ENCODE peak calls at places on chromosomes 2 and 18, in nine cellular contexts. N, P, A, B, O, S, Z, D and Q are unnamed samples.

GRCh38 chr2:189511935-189512334 is 68.7 kb downstream of the SLC40A1 start:
- DNase-seq in N (no peak), P (no peak), A (no peak), B (no peak), O (no peak), S (no peak), Z (no peak), D (no peak), Q (no peak)

GRCh38 chr18:32086866-32087265 is 4.8 kb upstream of the RNF138 start:
- DNase-seq in N (no peak), P (no peak), A (peak), B (no peak), O (no peak), S (no peak), Z (no peak), D (no peak), Q (no peak)

GRCh38 chr2:120275617-120276400 is 23.2 kb downstream of the RALB start:
- DNase-seq in N (no peak), P (no peak), A (no peak), B (no peak), O (no peak), S (no peak), Z (no peak), D (no peak), Q (no peak)

GRCh38 chr18:9825571-9826073 is 60.2 kb upstream of the TXNDC2 start:
- DNase-seq in N (no peak), P (no peak), A (peak), B (peak), O (peak), S (no peak), Z (no peak), D (peak), Q (peak)

GRCh38 chr18:51234117-51235010 is 36.9 kb upstream of the MEX3C start:
- DNase-seq in N (no peak), P (no peak), A (no peak), B (no peak), O (no peak), S (no peak), Z (no peak), D (peak), Q (no peak)

GRCh38 chr18:76522104-76522503 is 27.1 kb upstream of the ZNF516 start:
- DNase-seq in N (peak), P (no peak), A (no peak), B (no peak), O (no peak), S (no peak), Z (peak), D (no peak), Q (no peak)

GRCh38 chr2:207983654-207984053 is 41.7 kb downstream of the PLEKHM3 start:
- DNase-seq in N (no peak), P (no peak), A (no peak), B (no peak), O (no peak), S (no peak), Z (no peak), D (no peak), Q (no peak)

GRCh38 chr18:79585395-79586370 is 93.9 kb upstream of the CTDP1 start:
- DNase-seq in N (peak), P (no peak), A (no peak), B (no peak), O (no peak), S (no peak), Z (no peak), D (no peak), Q (no peak)

GRCh38 chr2:127149384-127149783 is 42.4 kb upstream of the BIN1 start:
- DNase-seq in N (no peak), P (no peak), A (peak), B (no peak), O (peak), S (no peak), Z (no peak), D (peak), Q (peak)

GRCh38 chr2:229488232-229488631 is 217.1 kb upstream of the PID1 start:
- DNase-seq in N (no peak), P (no peak), A (no peak), B (no peak), O (no peak), S (no peak), Z (no peak), D (no peak), Q (no peak)

GRCh38 chr2:206083602-206084467 is 2.1 kb downstream of the INO80D start:
- DNase-seq in N (no peak), P (no peak), A (no peak), B (no peak), O (no peak), S (no peak), Z (peak), D (peak), Q (no peak)

GRCh38 chr2:108455571-108455970 is 6.6 kb downstream of the GCC2 start:
- DNase-seq in N (no peak), P (no peak), A (no peak), B (no peak), O (no peak), S (no peak), Z (no peak), D (no peak), Q (no peak)

GRCh38 chr2:88170472-88170892 is 336 bp downstream of the THNSL2 start:
- DNase-seq in N (no peak), P (no peak), A (no peak), B (no peak), O (no peak), S (no peak), Z (peak), D (peak), Q (no peak)

GRCh38 chr2:113181491-113182051 is 7.8 kb downstream of the PSD4 start:
- DNase-seq in N (no peak), P (no peak), A (no peak), B (no peak), O (no peak), S (no peak), Z (no peak), D (no peak), Q (no peak)

GRCh38 chr2:105328281-105329196 is 996 bp downstream of the TGFBRAP1 start:
- DNase-seq in N (no peak), P (no peak), A (peak), B (no peak), O (no peak), S (no peak), Z (no peak), D (peak), Q (no peak)

GRCh38 chr18:3454365-3455089 is 4.6 kb downstream of the TGIF1 start:
- DNase-seq in N (no peak), P (no peak), A (peak), B (peak), O (no peak), S (no peak), Z (peak), D (peak), Q (no peak)